ENCODE peak calls at places on chromosome 19, in six cellular contexts. I is GM12878, M is SK-N-SH, T is K562, O is H1, L is HepG2. A is an unnamed sample.

GRCh38 chr19:21580101-21580500 is 74.7 kb downstream of the ZNF429 start:
- DNase-seq in O (no peak), T (no peak), I (no peak), M (no peak), L (no peak), A (no peak)

GRCh38 chr19:50181121-50181520 is 18.0 kb upstream of the IZUMO2 start:
- DNase-seq in M (no peak), I (no peak), O (no peak), T (no peak), L (no peak), A (no peak)

GRCh38 chr19:44111910-44112463 is 1.2 kb upstream of the ZNF225 start:
- DNase-seq in T (peak; percentile 8), M (peak; percentile 24), L (no peak), O (peak; percentile 52), I (no peak), A (no peak)

GRCh38 chr19:531009-531752 is 379 bp upstream of the CDC34 start:
- DNase-seq in L (peak; percentile 80), M (peak; percentile 99), O (peak; percentile 94), T (peak; percentile 98), I (no peak), A (peak; percentile 72)

GRCh38 chr19:50475101-50475568 is 1.2 kb upstream of the EMC10 start:
- DNase-seq in T (no peak), L (no peak), M (no peak), I (no peak), O (no peak), A (no peak)

GRCh38 chr19:47124937-47125668 is 5.5 kb upstream of the SAE1 start:
- DNase-seq in O (no peak), M (peak; percentile 73), L (peak; percentile 78), I (no peak), T (peak; percentile 70), A (peak; percentile 49)

GRCh38 chr19:5495792-5496191 is 40.6 kb downstream of the ZNRF4 start:
- DNase-seq in M (no peak), L (no peak), O (no peak), I (no peak), T (no peak), A (no peak)

GRCh38 chr19:49469828-49470614 is 4.0 kb upstream of the FLT3LG start:
- DNase-seq in L (no peak), I (peak; percentile 84), M (no peak), T (peak; percentile 29), O (no peak), A (peak; percentile 54)

GRCh38 chr19:46692918-46693722 is 23.8 kb downstream of the PRKD2 start:
- DNase-seq in I (no peak), T (peak; percentile 3), L (no peak), M (peak; percentile 13), O (no peak), A (no peak)

GRCh38 chr19:5967994-5968430 is 9.9 kb downstream of the RANBP3 start:
- DNase-seq in O (peak; percentile 81), I (peak; percentile 17), L (peak; percentile 64), M (peak; percentile 79), T (peak; percentile 78), A (no peak)

GRCh38 chr19:13181747-13182388 is 31.7 kb downstream of the IER2 start:
- DNase-seq in L (no peak), M (peak; percentile 60), O (no peak), T (peak; percentile 27), I (no peak), A (peak; percentile 78)

GRCh38 chr19:47097396-47098217 is 16.0 kb downstream of the ZC3H4 start:
- DNase-seq in I (no peak), T (no peak), O (no peak), L (no peak), M (no peak), A (no peak)

GRCh38 chr19:13778398-13778797 is 4.1 kb downstream of the C19orf53 start:
- DNase-seq in M (no peak), T (no peak), L (no peak), I (no peak), O (no peak), A (no peak)

GRCh38 chr19:6241680-6242079 is 38.1 kb downstream of the MLLT1 start:
- DNase-seq in O (no peak), T (no peak), I (no peak), M (peak; percentile 79), L (peak; percentile 88), A (no peak)

DNA sequence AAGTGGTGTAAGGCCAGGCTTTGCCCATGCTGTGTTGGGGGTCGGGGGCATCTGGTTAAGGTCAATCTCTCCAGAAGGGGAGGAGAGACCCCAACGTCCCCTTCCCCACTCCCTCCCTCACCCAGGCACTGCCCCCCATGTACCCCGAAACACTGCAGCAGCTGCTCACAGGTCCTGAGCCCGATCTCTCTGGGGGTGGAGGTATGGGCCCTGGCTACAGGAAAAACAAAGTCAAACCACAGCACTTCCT is 10.2 kb downstream of the CAPN12 start:
- DNase-seq in O (no peak), L (no peak), T (no peak), I (no peak), M (no peak), A (no peak)
- H3K27ac ChIP-seq in O (no peak overlapping the region), L (peak overlapping the region; percentile 33), T (peak overlapping the region; percentile 49), I (peak overlapping the region; percentile 41), M (peak overlapping the region; percentile 48), A (peak overlapping the region; percentile 22)

GRCh38 chr19:42208612-42209011 is 8.9 kb downstream of the DEDD2 start:
- DNase-seq in O (no peak), M (no peak), L (no peak), I (no peak), T (no peak), A (no peak)
- TF ChIP-seq GABPA in O (no peak), M (no peak), L (no peak), I (no peak), T (no peak), A (no peak)

DNA sequence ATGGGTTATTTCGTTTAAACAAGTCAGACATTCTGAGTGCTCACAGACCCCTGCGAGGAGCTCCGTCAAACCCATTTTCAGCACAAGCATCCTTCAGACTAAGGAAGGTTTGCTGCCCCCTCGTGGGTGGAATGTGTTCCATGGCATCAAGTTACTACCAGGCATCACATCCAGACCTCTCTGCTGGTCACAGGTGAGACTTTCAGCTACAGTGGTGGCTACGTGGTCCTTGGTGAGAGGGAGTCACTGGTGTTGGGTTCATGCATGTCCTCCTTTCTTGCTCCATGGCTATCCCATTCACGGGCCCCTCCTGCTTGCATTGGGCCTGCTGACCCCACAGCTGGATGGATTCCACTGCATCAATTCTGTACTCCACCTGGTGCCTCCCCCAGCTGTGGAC is 9.1 kb upstream of the LILRB5 start:
- DNase-seq in L (peak; percentile 69), O (peak; percentile 99), I (peak; percentile 19), M (peak; percentile 59), T (peak; percentile 69), A (no peak)
- H3K27ac ChIP-seq in L (no peak overlapping the region), O (no peak overlapping the region), I (no peak overlapping the region), M (no peak overlapping the region), T (no peak overlapping the region), A (no peak overlapping the region)

DNA sequence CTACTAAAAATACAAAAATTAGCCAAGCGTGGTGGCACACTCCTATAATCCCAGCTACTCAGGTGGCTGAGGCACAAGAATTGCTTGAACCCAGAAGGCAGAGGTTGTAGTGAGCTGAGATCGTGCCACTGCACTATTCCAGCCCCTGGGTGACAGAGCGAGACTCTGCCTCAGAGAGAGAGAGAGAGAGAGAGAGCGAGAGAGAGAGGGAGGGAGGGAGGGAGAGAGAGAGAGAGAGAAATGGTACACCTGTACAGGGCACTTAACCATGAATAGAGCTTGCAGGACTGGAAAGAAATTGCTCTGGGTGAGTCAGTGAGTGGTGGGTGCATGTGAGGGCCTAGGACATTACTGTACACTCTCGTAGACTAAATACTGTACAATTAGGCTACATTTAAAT is 40.5 kb upstream of the SLC7A9 start:
- DNase-seq in L (no peak), T (no peak), M (no peak), I (no peak), O (no peak), A (no peak)
- TF ChIP-seq GABPA in L (no peak), T (no peak), M (no peak), I (no peak), O (no peak), A (no peak)

GRCh38 chr19:30688696-30689095 is 316.5 kb downstream of the ZNF536 start:
- DNase-seq in M (no peak), O (no peak), I (no peak), T (no peak), L (no peak), A (no peak)

GRCh38 chr19:30684613-30685012 is 312.4 kb downstream of the ZNF536 start:
- DNase-seq in M (no peak), L (no peak), I (no peak), T (no peak), O (no peak), A (no peak)

GRCh38 chr19:30685601-30686000 is 313.4 kb downstream of the ZNF536 start:
- DNase-seq in M (no peak), O (no peak), L (no peak), T (no peak), I (no peak), A (no peak)

GRCh38 chr19:30686252-30686762 is 314.1 kb downstream of the ZNF536 start:
- DNase-seq in T (no peak), I (no peak), O (no peak), M (peak; percentile 75), L (no peak), A (no peak)

GRCh38 chr19:30686911-30687566 is 314.9 kb downstream of the ZNF536 start:
- DNase-seq in M (peak; percentile 45), I (no peak), L (no peak), T (no peak), O (no peak), A (no peak)
- H3K27ac ChIP-seq in M (no peak overlapping the region), I (no peak overlapping the region), L (no peak overlapping the region), T (no peak overlapping the region), O (no peak overlapping the region), A (no peak overlapping the region)

GRCh38 chr19:18479964-18480723 is 41.7 kb downstream of the ELL start:
- DNase-seq in T (no peak), L (no peak), I (no peak), O (no peak), M (no peak), A (no peak)

GRCh38 chr19:18477042-18477760 is 39.3 kb upstream of the ISYNA1 start:
- DNase-seq in I (no peak), O (no peak), L (no peak), T (peak; percentile 44), M (no peak), A (peak; percentile 39)

GRCh38 chr19:18477974-18478373 is 40.0 kb upstream of the ISYNA1 start:
- DNase-seq in T (no peak), M (no peak), I (no peak), O (no peak), L (no peak), A (no peak)

GRCh38 chr19:18476507-18477041 is 38.6 kb upstream of the ISYNA1 start:
- DNase-seq in I (no peak), L (no peak), M (no peak), O (no peak), T (no peak), A (no peak)

GRCh38 chr19:18478545-18479311 is 40.8 kb upstream of the ISYNA1 start:
- DNase-seq in M (peak; percentile 70), L (peak; percentile 88), O (no peak), I (peak; percentile 51), T (peak; percentile 69), A (peak; percentile 97)
- TF ChIP-seq GABPA in M (peak; percentile 74), L (peak; percentile 95), O (no peak), I (peak; percentile 81), T (peak; percentile 94), A (peak; percentile 86)